ENCODE peak calls at places on chromosomes 16 and 17, in six cellular contexts. One of them, this sample, is unnamed.

GRCh38 chr17:70552230-70552981 is 383.1 kb downstream of the KCNJ2 start:
- DNase-seq in right lobe of liver: no peak
- DNase-seq in uterus: no peak
- DNase-seq in cardiac muscle cell: peak; percentile 65
- DNase-seq in aorta: no peak
- DNase-seq in heart right ventricle: peak; percentile 8
- DNase-seq in this sample: no peak

GRCh38 chr17:9729034-9729650 is 62.2 kb downstream of the DHRS7C start:
- DNase-seq in right lobe of liver: no peak
- DNase-seq in uterus: no peak
- DNase-seq in cardiac muscle cell: peak; percentile 66
- DNase-seq in aorta: no peak
- DNase-seq in heart right ventricle: no peak
- DNase-seq in this sample: no peak

GRCh38 chr16:86033971-86034370 is 135.0 kb downstream of the IRF8 start:
- DNase-seq in right lobe of liver: no peak
- DNase-seq in uterus: no peak
- DNase-seq in cardiac muscle cell: no peak
- DNase-seq in aorta: peak; percentile 40
- DNase-seq in heart right ventricle: no peak
- DNase-seq in this sample: no peak

GRCh38 chr17:55340726-55341125 is 76.0 kb downstream of the HLF start:
- DNase-seq in right lobe of liver: no peak
- DNase-seq in uterus: no peak
- DNase-seq in cardiac muscle cell: no peak
- DNase-seq in aorta: no peak
- DNase-seq in heart right ventricle: no peak
- DNase-seq in this sample: no peak

GRCh38 chr16:10817963-10818941 is at the start of gene TVP23A:
- DNase-seq in right lobe of liver: peak; percentile 35
- DNase-seq in uterus: peak; percentile 21
- DNase-seq in cardiac muscle cell: peak; percentile 46
- DNase-seq in aorta: no peak
- DNase-seq in heart right ventricle: no peak
- DNase-seq in this sample: no peak

GRCh38 chr17:72120878-72121163 is at the start of gene SOX9:
- DNase-seq in right lobe of liver: peak; percentile 85
- DNase-seq in uterus: no peak
- DNase-seq in cardiac muscle cell: peak; percentile 93
- DNase-seq in aorta: peak; percentile 86
- DNase-seq in heart right ventricle: peak; percentile 91
- DNase-seq in this sample: peak; percentile 81

GRCh38 chr16:84088695-84089395 is 27.9 kb downstream of the MBTPS1 start:
- DNase-seq in right lobe of liver: no peak
- DNase-seq in uterus: no peak
- DNase-seq in cardiac muscle cell: no peak
- DNase-seq in aorta: no peak
- DNase-seq in heart right ventricle: peak; percentile 47
- DNase-seq in this sample: no peak

GRCh38 chr17:78934681-78935418 is 9.7 kb upstream of the TIMP2 start:
- DNase-seq in right lobe of liver: no peak
- DNase-seq in uterus: no peak
- DNase-seq in cardiac muscle cell: no peak
- DNase-seq in aorta: no peak
- DNase-seq in heart right ventricle: no peak
- DNase-seq in this sample: peak; percentile 51

GRCh38 chr16:7090628-7091115 is 242.0 kb upstream of the RBFOX1 start:
- DNase-seq in right lobe of liver: no peak
- DNase-seq in uterus: no peak
- DNase-seq in cardiac muscle cell: no peak
- DNase-seq in aorta: no peak
- DNase-seq in heart right ventricle: no peak
- DNase-seq in this sample: no peak

GRCh38 chr17:49880291-49881053 is 32.6 kb upstream of the TAC4 start:
- DNase-seq in right lobe of liver: peak; percentile 77
- DNase-seq in uterus: peak; percentile 73
- DNase-seq in cardiac muscle cell: peak; percentile 90
- DNase-seq in aorta: peak; percentile 93
- DNase-seq in heart right ventricle: peak; percentile 61
- DNase-seq in this sample: peak; percentile 71

GRCh38 chr17:36072431-36073121 is 8.5 kb downstream of the CCL18 start:
- DNase-seq in right lobe of liver: peak; percentile 70
- DNase-seq in uterus: peak; percentile 22
- DNase-seq in cardiac muscle cell: peak; percentile 60
- DNase-seq in aorta: no peak
- DNase-seq in heart right ventricle: peak; percentile 59
- DNase-seq in this sample: peak; percentile 63

GRCh38 chr17:7313028-7313889 is 1.9 kb downstream of the GPS2 start:
- DNase-seq in right lobe of liver: no peak
- DNase-seq in uterus: no peak
- DNase-seq in cardiac muscle cell: no peak
- DNase-seq in aorta: no peak
- DNase-seq in heart right ventricle: no peak
- DNase-seq in this sample: no peak

GRCh38 chr17:12659500-12659899 is 6.2 kb upstream of the MYOCD start:
- DNase-seq in right lobe of liver: no peak
- DNase-seq in uterus: no peak
- DNase-seq in cardiac muscle cell: no peak
- DNase-seq in aorta: no peak
- DNase-seq in heart right ventricle: no peak
- DNase-seq in this sample: no peak

GRCh38 chr16:69329369-69330285 is 761 bp downstream of the PDF start:
- DNase-seq in right lobe of liver: peak; percentile 75
- DNase-seq in uterus: peak; percentile 17
- DNase-seq in cardiac muscle cell: no peak
- DNase-seq in aorta: peak; percentile 82
- DNase-seq in heart right ventricle: no peak
- DNase-seq in this sample: no peak

GRCh38 chr17:1024076-1024475 is 27.1 kb downstream of the TIMM22 start:
- DNase-seq in right lobe of liver: no peak
- DNase-seq in uterus: no peak
- DNase-seq in cardiac muscle cell: no peak
- DNase-seq in aorta: no peak
- DNase-seq in heart right ventricle: no peak
- DNase-seq in this sample: no peak

GRCh38 chr16:20409398-20410152 is at the start of gene ACSM5:
- DNase-seq in right lobe of liver: peak; percentile 94
- DNase-seq in uterus: no peak
- DNase-seq in cardiac muscle cell: peak; percentile 15
- DNase-seq in aorta: no peak
- DNase-seq in heart right ventricle: peak; percentile 78
- DNase-seq in this sample: peak; percentile 86

GRCh38 chr16:6684076-6684673 is 648.5 kb upstream of the RBFOX1 start:
- DNase-seq in right lobe of liver: no peak
- DNase-seq in uterus: no peak
- DNase-seq in cardiac muscle cell: peak; percentile 47
- DNase-seq in aorta: no peak
- DNase-seq in heart right ventricle: no peak
- DNase-seq in this sample: no peak

GRCh38 chr16:69131167-69131748 is 1.1 kb downstream of the CHTF8 start:
- DNase-seq in right lobe of liver: no peak
- DNase-seq in uterus: no peak
- DNase-seq in cardiac muscle cell: peak; percentile 47
- DNase-seq in aorta: peak; percentile 6
- DNase-seq in heart right ventricle: peak; percentile 35
- DNase-seq in this sample: no peak

GRCh38 chr17:284676-285355 is 67.8 kb downstream of the RPH3AL start:
- DNase-seq in right lobe of liver: peak; percentile 44
- DNase-seq in uterus: peak; percentile 7
- DNase-seq in cardiac muscle cell: no peak
- DNase-seq in aorta: peak; percentile 51
- DNase-seq in heart right ventricle: no peak
- DNase-seq in this sample: no peak

GRCh38 chr17:60354223-60354622 is 37.7 kb downstream of the USP32 start:
- DNase-seq in right lobe of liver: no peak
- DNase-seq in uterus: no peak
- DNase-seq in cardiac muscle cell: no peak
- DNase-seq in aorta: no peak
- DNase-seq in heart right ventricle: no peak
- DNase-seq in this sample: no peak

GRCh38 chr16:84478172-84478948 is 26.1 kb downstream of the MEAK7 start:
- DNase-seq in right lobe of liver: no peak
- DNase-seq in uterus: no peak
- DNase-seq in cardiac muscle cell: no peak
- DNase-seq in aorta: peak; percentile 51
- DNase-seq in heart right ventricle: no peak
- DNase-seq in this sample: no peak

GRCh38 chr16:27847030-27847550 is 216.4 kb downstream of the GSG1L start:
- DNase-seq in right lobe of liver: no peak
- DNase-seq in uterus: no peak
- DNase-seq in cardiac muscle cell: no peak
- DNase-seq in aorta: peak; percentile 7
- DNase-seq in heart right ventricle: no peak
- DNase-seq in this sample: no peak

GRCh38 chr16:68954871-68955635 is 111.7 kb downstream of the TANGO6 start:
- DNase-seq in right lobe of liver: no peak
- DNase-seq in uterus: no peak
- DNase-seq in cardiac muscle cell: no peak
- DNase-seq in aorta: no peak
- DNase-seq in heart right ventricle: no peak
- DNase-seq in this sample: no peak

GRCh38 chr17:57915980-57916757 is 39.0 kb downstream of the CUEDC1 start:
- DNase-seq in right lobe of liver: no peak
- DNase-seq in uterus: no peak
- DNase-seq in cardiac muscle cell: no peak
- DNase-seq in aorta: no peak
- DNase-seq in heart right ventricle: no peak
- DNase-seq in this sample: no peak

GRCh38 chr17:64354396-64354795 is 36.3 kb downstream of the PECAM1 start:
- DNase-seq in right lobe of liver: no peak
- DNase-seq in uterus: no peak
- DNase-seq in cardiac muscle cell: no peak
- DNase-seq in aorta: no peak
- DNase-seq in heart right ventricle: no peak
- DNase-seq in this sample: no peak

GRCh38 chr16:85486256-85486915 is 126.7 kb upstream of the GSE1 start:
- DNase-seq in right lobe of liver: no peak
- DNase-seq in uterus: no peak
- DNase-seq in cardiac muscle cell: no peak
- DNase-seq in aorta: no peak
- DNase-seq in heart right ventricle: no peak
- DNase-seq in this sample: no peak

GRCh38 chr17:784143-784542 is 2.0 kb downstream of the MRM3 start:
- DNase-seq in right lobe of liver: no peak
- DNase-seq in uterus: no peak
- DNase-seq in cardiac muscle cell: no peak
- DNase-seq in aorta: no peak
- DNase-seq in heart right ventricle: no peak
- DNase-seq in this sample: no peak

GRCh38 chr17:37310940-37311339 is 64.8 kb upstream of the C17orf78 start:
- DNase-seq in right lobe of liver: no peak
- DNase-seq in uterus: no peak
- DNase-seq in cardiac muscle cell: no peak
- DNase-seq in aorta: no peak
- DNase-seq in heart right ventricle: no peak
- DNase-seq in this sample: no peak

GRCh38 chr17:19387921-19388521 is 1.0 kb upstream of the MFAP4 start:
- DNase-seq in right lobe of liver: no peak
- DNase-seq in uterus: no peak
- DNase-seq in cardiac muscle cell: no peak
- DNase-seq in aorta: peak; percentile 45
- DNase-seq in heart right ventricle: no peak
- DNase-seq in this sample: no peak

GRCh38 chr16:79912592-79913310 is 312.2 kb upstream of the MAF start:
- DNase-seq in right lobe of liver: no peak
- DNase-seq in uterus: no peak
- DNase-seq in cardiac muscle cell: no peak
- DNase-seq in aorta: no peak
- DNase-seq in heart right ventricle: no peak
- DNase-seq in this sample: no peak

DNA sequence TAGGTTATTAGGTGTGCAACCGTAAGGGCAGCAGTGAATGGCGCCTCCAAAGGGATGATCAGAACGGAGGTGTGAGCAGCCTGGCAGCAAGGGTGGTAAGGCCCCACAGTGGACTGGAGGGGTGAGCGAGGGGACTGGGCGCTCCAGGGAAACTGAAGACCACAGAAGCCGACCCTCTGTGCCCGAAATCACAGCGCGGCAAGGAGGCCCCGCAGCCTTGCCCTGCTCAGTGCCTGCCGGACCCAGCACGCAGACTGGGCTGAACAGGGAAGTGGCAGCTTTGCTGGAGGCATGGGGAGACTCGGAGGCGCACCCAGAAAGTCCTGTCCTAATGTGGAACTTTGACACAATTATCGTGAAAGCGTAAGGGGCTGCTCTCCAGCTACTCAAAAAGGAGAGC is 38.4 kb downstream of the KLHDC4 start:
- DNase-seq in right lobe of liver: no peak
- DNase-seq in uterus: no peak
- DNase-seq in cardiac muscle cell: no peak
- DNase-seq in aorta: no peak
- DNase-seq in heart right ventricle: no peak
- DNase-seq in this sample: no peak
- H3K4me1 ChIP-seq in right lobe of liver: no peaks in the 10 kb centered on the region
- H3K4me1 ChIP-seq in uterus: no peaks in the 10 kb centered on the region
- H3K4me1 ChIP-seq in cardiac muscle cell: peaks cover 24% of the 10 kb centered on the region
- H3K4me1 ChIP-seq in aorta: no peaks in the 10 kb centered on the region
- H3K4me1 ChIP-seq in heart right ventricle: peaks cover 11% of the 10 kb centered on the region
- H3K4me1 ChIP-seq in this sample: peaks cover 4% of the 10 kb centered on the region

GRCh38 chr17:50955667-50956120 is 89.5 kb upstream of the TOB1 start:
- DNase-seq in right lobe of liver: no peak
- DNase-seq in uterus: no peak
- DNase-seq in cardiac muscle cell: no peak
- DNase-seq in aorta: no peak
- DNase-seq in heart right ventricle: no peak
- DNase-seq in this sample: no peak
- H3K4me1 ChIP-seq in right lobe of liver: no peaks in the 10 kb centered on the region
- H3K4me1 ChIP-seq in uterus: peaks cover 5% of the 10 kb centered on the region
- H3K4me1 ChIP-seq in cardiac muscle cell: peaks cover 23% of the 10 kb centered on the region
- H3K4me1 ChIP-seq in aorta: no peaks in the 10 kb centered on the region
- H3K4me1 ChIP-seq in heart right ventricle: peaks cover 47% of the 10 kb centered on the region
- H3K4me1 ChIP-seq in this sample: peaks cover 57% of the 10 kb centered on the region

GRCh38 chr17:4539576-4540223 is 15.5 kb downstream of the MYBBP1A start:
- DNase-seq in right lobe of liver: no peak
- DNase-seq in uterus: no peak
- DNase-seq in cardiac muscle cell: no peak
- DNase-seq in aorta: no peak
- DNase-seq in heart right ventricle: no peak
- DNase-seq in this sample: no peak
- H3K4me1 ChIP-seq in right lobe of liver: no peaks in the 10 kb centered on the region
- H3K4me1 ChIP-seq in uterus: peaks cover 13% of the 10 kb centered on the region
- H3K4me1 ChIP-seq in cardiac muscle cell: peaks cover 13% of the 10 kb centered on the region
- H3K4me1 ChIP-seq in aorta: no peaks in the 10 kb centered on the region
- H3K4me1 ChIP-seq in heart right ventricle: peaks cover 74% of the 10 kb centered on the region
- H3K4me1 ChIP-seq in this sample: peaks cover 21% of the 10 kb centered on the region

DNA sequence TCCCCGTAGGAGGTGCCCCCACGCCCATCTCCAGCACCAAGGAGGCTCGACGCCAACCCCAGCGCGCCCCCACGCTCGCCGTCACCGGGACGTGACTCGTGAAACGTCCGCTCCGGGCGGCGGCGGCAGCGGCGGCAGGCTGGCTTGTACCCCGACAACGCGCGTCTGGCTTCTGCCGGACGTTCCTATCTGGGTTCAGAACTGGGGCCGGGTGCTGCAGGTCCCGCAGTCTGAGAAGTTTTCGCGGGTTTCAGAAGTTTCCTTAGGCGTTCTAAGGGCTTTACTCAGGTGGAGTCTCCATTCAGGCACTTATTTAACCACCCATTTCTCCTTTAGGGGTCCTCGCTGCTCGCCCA is 672 bp upstream of the ALKBH5 start:
- DNase-seq in right lobe of liver: peak; percentile 89
- DNase-seq in uterus: peak; percentile 89
- DNase-seq in cardiac muscle cell: peak; percentile 82
- DNase-seq in aorta: peak; percentile 97
- DNase-seq in heart right ventricle: peak; percentile 88
- DNase-seq in this sample: peak; percentile 92
- H3K4me1 ChIP-seq in right lobe of liver: no peaks in the 10 kb centered on the region
- H3K4me1 ChIP-seq in uterus: peaks cover 16% of the 10 kb centered on the region
- H3K4me1 ChIP-seq in cardiac muscle cell: peaks cover 46% of the 10 kb centered on the region
- H3K4me1 ChIP-seq in aorta: no peaks in the 10 kb centered on the region
- H3K4me1 ChIP-seq in heart right ventricle: peaks cover 47% of the 10 kb centered on the region
- H3K4me1 ChIP-seq in this sample: peaks cover 24% of the 10 kb centered on the region

This sample was measured in psoas muscle.